ENCODE peak calls at places on chromosomes 13 and 19, in six cellular contexts. X is mesendoderm, M is neuronal stem cell, U is IMR-90, H is H9, T is H1. A is an unnamed sample.

GRCh38 chr19:19782783-19783182 is 38.8 kb downstream of the ZNF506 start:
- DNase-seq in X (no peak), M (no peak), U (no peak), H (no peak), T (no peak), A (no peak)

GRCh38 chr19:3296446-3296845 is 69.9 kb upstream of the NFIC start:
- DNase-seq in X (no peak), M (no peak), U (no peak), H (no peak), T (no peak), A (no peak)

GRCh38 chr13:39946769-39947168 is 291.3 kb downstream of the COG6 start:
- DNase-seq in X (no peak), M (no peak), U (no peak), H (no peak), T (no peak), A (no peak)

GRCh38 chr19:49106648-49107135 is 7.5 kb upstream of the LIN7B start:
- DNase-seq in X (peak; percentile 71), M (peak; percentile 52), U (peak; percentile 45), H (peak; percentile 81), T (no peak), A (peak; percentile 50)

GRCh38 chr13:75993823-75994222 is 357.7 kb downstream of the LMO7 start:
- DNase-seq in X (no peak), M (no peak), U (peak; percentile 3), H (no peak), T (no peak), A (no peak)

GRCh38 chr19:55340144-55340783 is 588 bp downstream of the KMT5C start:
- DNase-seq in X (peak; percentile 45), M (no peak), U (no peak), H (peak; percentile 52), T (no peak), A (no peak)

GRCh38 chr19:6247007-6247288 is 32.8 kb downstream of the MLLT1 start:
- DNase-seq in X (no peak), M (no peak), U (no peak), H (no peak), T (no peak), A (no peak)

GRCh38 chr19:18848860-18849661 is 17.3 kb downstream of the UPF1 start:
- DNase-seq in X (peak; percentile 25), M (no peak), U (peak; percentile 40), H (no peak), T (no peak), A (no peak)

GRCh38 chr19:44542671-44543070 is 13.2 kb upstream of the CEACAM20 start:
- DNase-seq in X (no peak), M (no peak), U (no peak), H (no peak), T (no peak), A (no peak)

GRCh38 chr13:24243311-24243710 is 66.1 kb upstream of the C1QTNF9 start:
- DNase-seq in X (no peak), M (no peak), U (no peak), H (no peak), T (no peak), A (no peak)

GRCh38 chr19:7506385-7507328 is 9.2 kb upstream of the ZNF358 start:
- DNase-seq in X (peak; percentile 97), M (peak; percentile 77), U (peak; percentile 48), H (peak; percentile 99), T (peak; percentile 96), A (peak; percentile 92)

GRCh38 chr13:99086869-99087129 is 108.9 kb upstream of the DOCK9 start:
- DNase-seq in X (peak; percentile 41), M (peak; percentile 31), U (no peak), H (peak; percentile 43), T (no peak), A (no peak)

GRCh38 chr13:27171830-27172494 is 351 bp upstream of the USP12 start:
- DNase-seq in X (peak; percentile 92), M (peak; percentile 86), U (peak; percentile 90), H (peak; percentile 85), T (no peak), A (peak; percentile 90)

GRCh38 chr13:32811297-32811800 is 204.9 kb upstream of the KL start:
- DNase-seq in X (no peak), M (no peak), U (no peak), H (no peak), T (no peak), A (peak; percentile 41)

GRCh38 chr13:110907951-110908898 is 6.6 kb downstream of the ANKRD10 start:
- DNase-seq in X (peak; percentile 90), M (no peak), U (peak; percentile 72), H (peak; percentile 81), T (peak; percentile 75), A (peak; percentile 37)

GRCh38 chr13:47484564-47484963 is 516.5 kb downstream of the SUCLA2 start:
- DNase-seq in X (no peak), M (no peak), U (peak; percentile 89), H (no peak), T (no peak), A (peak; percentile 91)

GRCh38 chr13:61192826-61193225 is 222.8 kb downstream of the PCDH20 start:
- DNase-seq in X (no peak), M (no peak), U (no peak), H (no peak), T (no peak), A (no peak)

GRCh38 chr19:41626877-41627276 is at the start of gene CEACAM4:
- DNase-seq in X (no peak), M (no peak), U (no peak), H (peak; percentile 13), T (no peak), A (no peak)

GRCh38 chr13:73462241-73462640 is 403.4 kb downstream of the KLF5 start:
- DNase-seq in X (no peak), M (no peak), U (peak; percentile 6), H (no peak), T (no peak), A (no peak)

GRCh38 chr13:62799038-62799535 is 1383.4 kb upstream of the PCDH20 start:
- DNase-seq in X (no peak), M (no peak), U (no peak), H (no peak), T (no peak), A (no peak)

GRCh38 chr13:79457948-79458347 is 23.0 kb upstream of the NDFIP2 start:
- DNase-seq in X (peak; percentile 82), M (no peak), U (peak; percentile 91), H (no peak), T (no peak), A (peak; percentile 91)

DNA sequence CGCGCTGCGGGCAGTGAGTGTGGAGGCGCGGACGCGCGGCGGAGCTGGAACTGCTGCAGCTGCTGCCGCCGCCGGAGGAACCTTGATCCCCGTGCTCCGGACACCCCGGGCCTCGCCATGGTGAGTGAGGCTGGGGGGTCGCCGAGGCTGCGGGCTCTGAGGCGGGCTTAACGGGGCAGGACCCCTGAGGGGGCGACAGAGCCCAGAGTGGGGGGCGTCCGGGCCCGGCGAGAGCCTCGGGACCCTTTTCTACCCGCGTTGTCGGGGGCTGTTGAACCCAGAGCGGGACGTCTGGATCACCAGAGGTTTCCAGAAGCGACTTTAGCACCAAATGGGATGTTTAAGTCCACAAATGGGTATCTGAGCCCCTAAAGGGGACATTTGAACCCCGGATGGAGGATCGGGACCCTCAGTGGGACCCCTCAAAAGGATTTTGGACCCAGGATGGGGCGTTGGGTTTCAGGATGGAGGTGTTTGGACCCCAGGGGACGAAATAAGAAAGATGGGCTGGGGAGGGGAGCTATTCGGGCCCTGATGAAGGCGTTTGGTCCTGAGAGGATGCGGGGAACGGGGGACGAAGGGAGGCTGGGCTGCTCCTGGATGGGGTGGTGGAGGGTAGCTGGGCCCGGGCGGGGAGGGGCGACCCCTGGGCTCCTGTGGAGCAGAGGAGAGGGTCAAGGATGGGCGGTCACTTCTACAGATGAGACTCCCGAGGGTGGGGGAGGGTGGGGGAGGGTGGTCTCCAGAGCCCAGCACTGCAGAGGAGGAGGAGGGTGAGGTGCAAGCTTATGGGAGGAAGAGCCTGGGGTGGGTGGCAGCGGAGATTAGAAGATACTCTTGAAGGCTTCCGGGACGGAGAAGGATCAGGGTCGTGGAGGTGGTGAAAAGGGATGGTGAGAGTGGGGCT is at the start of gene CALM3:
- DNase-seq in X (no peak), M (no peak), U (no peak), H (no peak), T (no peak), A (no peak)
- H3K4ac ChIP-seq in X (peak within 1 kb of the TSS; percentile 98), M (no peak within 1 kb of the TSS), U (peak within 1 kb of the TSS; percentile 100), H (no peak within 1 kb of the TSS), T (peak within 1 kb of the TSS; percentile 91), A (peak within 1 kb of the TSS; percentile 100)

DNA sequence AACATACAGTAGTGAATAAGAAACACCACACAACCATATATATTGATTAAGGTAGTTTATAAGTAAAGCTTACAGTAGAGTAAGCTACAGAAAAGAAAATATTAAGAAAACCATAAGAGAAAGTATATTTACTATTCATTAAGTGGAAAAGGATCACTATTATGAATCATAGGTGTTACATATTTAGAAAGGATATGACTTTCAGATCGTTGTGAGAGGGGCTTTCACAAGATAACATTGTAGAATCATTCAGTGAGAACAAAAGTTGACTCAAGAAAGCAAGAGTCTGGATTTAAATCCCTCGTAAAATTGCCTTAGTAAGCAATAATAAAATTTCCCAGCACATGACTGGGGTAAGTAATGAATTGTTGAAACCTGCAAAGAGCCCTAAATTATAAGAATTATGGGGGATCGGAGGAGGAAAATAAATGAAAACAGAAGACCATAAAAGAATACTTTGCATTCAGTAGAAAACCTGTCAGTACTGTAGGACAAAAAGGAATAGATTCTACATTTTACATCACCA is 6.0 kb downstream of the UFM1 start:
- DNase-seq in X (no peak), M (no peak), U (no peak), H (no peak), T (no peak), A (no peak)
- H3K27ac ChIP-seq in X (no peak overlapping the region), M (no peak overlapping the region), U (no peak overlapping the region), H (no peak overlapping the region), T (no peak overlapping the region), A (no peak overlapping the region)

GRCh38 chr19:5012688-5013457 is 44.0 kb downstream of the KDM4B start:
- DNase-seq in X (no peak), M (no peak), U (no peak), H (no peak), T (no peak), A (no peak)
- H3K4ac ChIP-seq in X (no peak overlapping the region), M (no peak overlapping the region), U (no peak overlapping the region), H (no peak overlapping the region), T (no peak overlapping the region), A (peak overlapping the region; percentile 20)

DNA sequence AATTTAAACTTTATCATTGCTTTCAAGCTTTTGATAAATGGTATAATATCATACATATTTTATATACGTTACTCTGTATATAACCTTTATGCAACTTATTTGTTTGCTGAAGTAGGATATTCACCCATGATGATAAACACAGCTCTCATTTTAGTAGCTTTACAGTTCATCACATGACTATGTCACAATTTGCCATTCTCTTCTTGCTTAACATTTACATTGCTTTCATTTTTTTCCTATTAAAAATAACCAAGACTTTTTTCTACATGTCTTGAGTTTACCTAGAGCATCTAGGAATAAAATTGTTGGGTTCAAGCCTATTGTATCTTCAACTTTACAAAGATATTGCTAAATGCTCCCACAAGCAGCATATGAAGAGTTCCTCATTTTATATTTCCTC is 54.0 kb downstream of the KCNRG start:
- DNase-seq in X (no peak), M (no peak), U (peak; percentile 52), H (no peak), T (no peak), A (peak; percentile 56)
- H3K27ac ChIP-seq in X (no peak overlapping the region), M (no peak overlapping the region), U (peak overlapping the region; percentile 67), H (no peak overlapping the region), T (no peak overlapping the region), A (no peak overlapping the region)